ENCODE peak calls at places on chromosome 11, in six cellular contexts. Y, T, N, P, D and U are unnamed samples.

GRCh38 chr11:94401773-94402265 is 600 bp upstream of the GPR83 start:
- DNase-seq in Y (no peak), T (no peak), N (no peak), P (no peak), D (no peak), U (no peak)

GRCh38 chr11:94623120-94623735 is 56.1 kb downstream of the PIWIL4 start:
- DNase-seq in Y (peak; percentile 70), T (peak; percentile 82), N (no peak), P (no peak), D (peak; percentile 58), U (peak; percentile 36)

GRCh38 chr11:87156970-87157369 is 119.2 kb downstream of the TMEM135 start:
- DNase-seq in Y (no peak), T (no peak), N (no peak), P (no peak), D (no peak), U (no peak)

GRCh38 chr11:119854521-119854920 is 125.5 kb upstream of the NECTIN1 start:
- DNase-seq in Y (peak; percentile 20), T (no peak), N (no peak), P (no peak), D (no peak), U (no peak)

GRCh38 chr11:79610678-79611077 is 169.8 kb upstream of the TENM4 start:
- DNase-seq in Y (no peak), T (no peak), N (no peak), P (no peak), D (no peak), U (no peak)

GRCh38 chr11:111941963-111942362 is 4.8 kb downstream of the DIXDC1 start:
- DNase-seq in Y (no peak), T (no peak), N (no peak), P (no peak), D (peak; percentile 77), U (peak; percentile 84)

GRCh38 chr11:17218403-17218802 is 10.6 kb upstream of the PIK3C2A start:
- DNase-seq in Y (no peak), T (no peak), N (no peak), P (no peak), D (no peak), U (no peak)

GRCh38 chr11:2891291-2891690 is 5.7 kb upstream of the CDKN1C start:
- DNase-seq in Y (no peak), T (no peak), N (no peak), P (no peak), D (no peak), U (no peak)

GRCh38 chr11:74626604-74627003 is 34.2 kb downstream of the POLD3 start:
- DNase-seq in Y (no peak), T (no peak), N (no peak), P (no peak), D (no peak), U (no peak)

GRCh38 chr11:33377852-33378385 is 120.7 kb downstream of the HIPK3 start:
- DNase-seq in Y (no peak), T (no peak), N (no peak), P (no peak), D (no peak), U (no peak)

GRCh38 chr11:75013051-75013450 is 24.3 kb downstream of the NEU3 start:
- DNase-seq in Y (no peak), T (peak; percentile 24), N (no peak), P (no peak), D (peak; percentile 80), U (no peak)

GRCh38 chr11:85826096-85826855 is 15.3 kb upstream of the SYTL2 start:
- DNase-seq in Y (no peak), T (peak; percentile 58), N (no peak), P (no peak), D (no peak), U (no peak)

GRCh38 chr11:89347071-89347470 is 144.1 kb downstream of the NOX4 start:
- DNase-seq in Y (no peak), T (no peak), N (no peak), P (no peak), D (no peak), U (no peak)

GRCh38 chr11:10301656-10302293 is 3.1 kb upstream of the ADM start:
- DNase-seq in Y (no peak), T (no peak), N (no peak), P (no peak), D (no peak), U (no peak)

GRCh38 chr11:58575377-58576020 is at the start of gene LPXN:
- DNase-seq in Y (no peak), T (no peak), N (no peak), P (no peak), D (peak; percentile 45), U (no peak)

GRCh38 chr11:35009191-35009940 is 92.9 kb downstream of the PDHX start:
- DNase-seq in Y (peak; percentile 50), T (peak; percentile 92), N (no peak), P (no peak), D (no peak), U (no peak)

GRCh38 chr11:78202733-78203167 is 14.0 kb downstream of the USP35 start:
- DNase-seq in Y (no peak), T (no peak), N (peak; percentile 14), P (no peak), D (no peak), U (no peak)

GRCh38 chr11:119584193-119585037 is 144.6 kb downstream of the NECTIN1 start:
- DNase-seq in Y (peak; percentile 75), T (no peak), N (no peak), P (no peak), D (peak; percentile 24), U (no peak)

GRCh38 chr11:66484825-66485380 is 4.7 kb downstream of the DPP3 start:
- DNase-seq in Y (no peak), T (no peak), N (no peak), P (no peak), D (no peak), U (no peak)

GRCh38 chr11:117256573-117256972 is 24.1 kb downstream of the RNF214 start:
- DNase-seq in Y (no peak), T (no peak), N (no peak), P (no peak), D (no peak), U (no peak)

GRCh38 chr11:86519064-86519911 is 144.6 kb downstream of the CCDC81 start:
- DNase-seq in Y (no peak), T (peak; percentile 23), N (no peak), P (no peak), D (no peak), U (no peak)

GRCh38 chr11:95831198-95831883 is 41.0 kb downstream of the CEP57 start:
- DNase-seq in Y (no peak), T (no peak), N (no peak), P (no peak), D (no peak), U (no peak)

GRCh38 chr11:6653656-6654055 is 2.0 kb downstream of the DCHS1 start:
- DNase-seq in Y (no peak), T (no peak), N (no peak), P (no peak), D (no peak), U (no peak)

GRCh38 chr11:118547132-118547531 is 16.1 kb downstream of the TMEM25 start:
- DNase-seq in Y (no peak), T (no peak), N (no peak), P (no peak), D (no peak), U (no peak)

GRCh38 chr11:76444384-76445121 is at the start of gene EMSY:
- DNase-seq in Y (peak; percentile 99), T (peak; percentile 99), N (peak; percentile 98), P (peak; percentile 77), D (peak; percentile 98), U (peak; percentile 98)
- TF ChIP-seq POLR2A in Y (peak; percentile 95), T (peak; percentile 97), N (peak; percentile 94), P (peak; percentile 98), D (peak; percentile 92), U (peak; percentile 95)

GRCh38 chr11:14875163-14875562 is 16.9 kb downstream of the CYP2R1 start:
- DNase-seq in Y (no peak), T (no peak), N (no peak), P (no peak), D (no peak), U (no peak)

GRCh38 chr11:14873632-14874031 is 18.4 kb downstream of the CYP2R1 start:
- DNase-seq in Y (no peak), T (no peak), N (no peak), P (no peak), D (no peak), U (no peak)

DNA sequence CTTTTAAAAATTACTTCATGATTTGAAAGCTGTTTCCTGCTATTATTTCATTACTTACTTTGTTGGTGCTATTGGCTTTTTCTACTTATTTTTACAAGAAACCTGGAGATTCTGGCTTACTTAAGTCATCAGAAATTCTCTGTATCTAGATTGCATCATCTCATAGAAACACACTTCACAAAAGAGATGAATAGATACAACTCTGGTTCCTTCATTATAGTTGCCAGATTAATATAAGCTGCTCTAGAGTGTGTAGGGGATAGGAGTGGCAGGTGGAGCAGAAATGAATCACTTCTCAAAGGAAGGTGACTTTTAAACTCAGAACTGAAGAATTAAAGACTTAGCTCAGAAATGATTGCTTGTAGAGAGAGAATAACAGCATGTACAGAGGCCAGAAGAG is 20.0 kb downstream of the CYP2R1 start:
- DNase-seq in Y (no peak), T (no peak), N (no peak), P (no peak), D (no peak), U (no peak)
- TF ChIP-seq CTCF in Y (no peak), T (no peak), N (no peak), P (no peak), D (no peak), U (no peak)

GRCh38 chr11:126192386-126192785 is 19.1 kb downstream of the RPUSD4 start:
- DNase-seq in Y (no peak), T (no peak), N (no peak), P (no peak), D (no peak), U (no peak)

GRCh38 chr11:126191379-126192073 is 19.9 kb downstream of the RPUSD4 start:
- DNase-seq in Y (no peak), T (no peak), N (peak; percentile 49), P (no peak), D (no peak), U (no peak)

GRCh38 chr11:126194121-126194543 is 17.3 kb downstream of the RPUSD4 start:
- DNase-seq in Y (peak; percentile 28), T (peak; percentile 37), N (no peak), P (no peak), D (peak; percentile 65), U (no peak)

GRCh38 chr11:126195119-126195518 is 16.3 kb downstream of the RPUSD4 start:
- DNase-seq in Y (no peak), T (no peak), N (no peak), P (no peak), D (no peak), U (no peak)

DNA sequence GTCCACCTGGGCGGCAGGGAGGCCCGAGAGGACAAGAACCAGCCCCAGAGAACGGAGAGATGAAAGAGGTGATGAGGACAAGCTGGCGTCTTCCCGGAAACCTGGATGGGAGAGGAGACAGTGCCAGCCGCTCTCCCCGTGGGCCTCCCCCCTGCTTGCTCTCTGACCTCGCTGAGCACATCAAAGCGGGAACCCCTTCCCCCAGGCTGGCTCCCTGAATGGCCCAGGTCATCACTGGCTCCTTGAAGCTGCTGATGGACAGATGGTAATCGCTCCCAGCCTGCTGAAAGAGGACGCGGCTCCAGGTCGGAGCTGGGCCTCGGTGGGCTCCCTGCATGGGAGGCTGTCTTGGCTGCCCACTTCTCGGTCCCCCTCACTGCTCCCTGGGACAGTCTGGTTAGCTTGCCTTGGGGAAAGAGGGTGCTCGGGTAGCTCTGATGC is 18.4 kb downstream of the RPUSD4 start:
- DNase-seq in Y (no peak), T (no peak), N (no peak), P (no peak), D (no peak), U (no peak)
- H3K4me1 ChIP-seq in Y (no peaks in the 10 kb centered on the region), T (no peaks in the 10 kb centered on the region), N (peaks cover 12% of the 10 kb centered on the region), P (no peaks in the 10 kb centered on the region), D (no peaks in the 10 kb centered on the region), U (peaks cover 38% of the 10 kb centered on the region)

GRCh38 chr11:1858576-1858975 is 5.7 kb downstream of the LSP1 start:
- DNase-seq in Y (no peak), T (no peak), N (peak; percentile 60), P (no peak), D (no peak), U (no peak)
- TF ChIP-seq POLR2A in Y (no peak), T (no peak), N (no peak), P (no peak), D (no peak), U (no peak)